ENCODE peak calls at places on chromosomes 5 and 9, in four cellular contexts. L is spleen, D is upper lobe of left lung, C is GM23338. P is an unnamed sample.

GRCh38 chr5:41246376-41246775 is 33.0 kb upstream of the C6 start:
- DNase-seq in L (no peak), D (no peak), C (no peak), P (no peak)

GRCh38 chr9:113316032-113316431 is 12.9 kb upstream of the RNF183 start:
- DNase-seq in L (no peak), D (no peak), C (no peak), P (no peak)

GRCh38 chr5:131423056-131423455 is 159.2 kb downstream of the CDC42SE2 start:
- DNase-seq in L (no peak), D (no peak), C (peak), P (no peak)

GRCh38 chr5:110542949-110543348 is 183.5 kb downstream of the TMEM232 start:
- DNase-seq in L (no peak), D (no peak), C (no peak), P (no peak)

GRCh38 chr5:180291234-180291940 is 496 bp downstream of the MAPK9 start:
- DNase-seq in L (peak), D (peak), C (peak), P (no peak)

GRCh38 chr5:76199321-76200318 is 116.4 kb downstream of the SV2C start:
- DNase-seq in L (no peak), D (no peak), C (no peak), P (no peak)

GRCh38 chr9:118148990-118149389 is 444.8 kb downstream of the TLR4 start:
- DNase-seq in L (no peak), D (no peak), C (peak), P (no peak)

GRCh38 chr5:76710991-76711390 is 4.9 kb upstream of the F2R start:
- DNase-seq in L (no peak), D (no peak), C (no peak), P (no peak)

GRCh38 chr9:69582018-69582417 is 90.2 kb downstream of the APBA1 start:
- DNase-seq in L (no peak), D (no peak), C (no peak), P (no peak)

GRCh38 chr5:374631-375335 is 53.3 kb downstream of the AHRR start:
- DNase-seq in L (peak), D (peak), C (no peak), P (peak)

GRCh38 chr5:15026011-15026481 is 154.5 kb upstream of the ANKH start:
- DNase-seq in L (no peak), D (no peak), C (no peak), P (no peak)

GRCh38 chr9:78678901-78679300 is 382.0 kb downstream of the PSAT1 start:
- DNase-seq in L (no peak), D (no peak), C (no peak), P (no peak)

GRCh38 chr5:166436857-166437256 is 1854.6 kb upstream of the WWC1 start:
- DNase-seq in L (no peak), D (no peak), C (no peak), P (no peak)

GRCh38 chr9:73067074-73067473 is 84.6 kb upstream of the ANXA1 start:
- DNase-seq in L (no peak), D (no peak), C (peak), P (no peak)

GRCh38 chr5:11247224-11247623 is 486.2 kb upstream of the DAP start:
- DNase-seq in L (no peak), D (no peak), C (peak), P (no peak)

GRCh38 chr9:129333961-129334743 is 156.1 kb upstream of the IER5L start:
- DNase-seq in L (peak), D (peak), C (peak), P (peak)

GRCh38 chr5:53874409-53874808 is 314.0 kb downstream of the NDUFS4 start:
- DNase-seq in L (no peak), D (no peak), C (peak), P (no peak)

GRCh38 chr9:78601957-78602565 is 305.1 kb downstream of the PSAT1 start:
- DNase-seq in L (no peak), D (no peak), C (peak), P (no peak)

GRCh38 chr5:134552301-134552700 is 26.8 kb downstream of the JADE2 start:
- DNase-seq in L (no peak), D (no peak), C (no peak), P (no peak)

GRCh38 chr5:96816430-96816939 is 8.7 kb upstream of the ERAP1 start:
- DNase-seq in L (no peak), D (peak), C (peak), P (no peak)

GRCh38 chr9:123718188-123718587 is 211.7 kb downstream of the DENND1A start:
- DNase-seq in L (no peak), D (no peak), C (no peak), P (no peak)
- TF ChIP-seq POLR2AphosphoS5 in L (no peak), D (no peak), C (no peak), P (no peak)

GRCh38 chr5:71482132-71482531 is 26.7 kb downstream of the BDP1 start:
- DNase-seq in L (no peak), D (peak), C (no peak), P (no peak)
- TF ChIP-seq POLR2AphosphoS5 in L (no peak), D (no peak), C (no peak), P (no peak)

GRCh38 chr5:9877473-9877872 is 247.3 kb upstream of the TAS2R1 start:
- DNase-seq in L (no peak), D (no peak), C (no peak), P (no peak)
- TF ChIP-seq POLR2AphosphoS5 in L (no peak), D (no peak), C (no peak), P (no peak)

DNA sequence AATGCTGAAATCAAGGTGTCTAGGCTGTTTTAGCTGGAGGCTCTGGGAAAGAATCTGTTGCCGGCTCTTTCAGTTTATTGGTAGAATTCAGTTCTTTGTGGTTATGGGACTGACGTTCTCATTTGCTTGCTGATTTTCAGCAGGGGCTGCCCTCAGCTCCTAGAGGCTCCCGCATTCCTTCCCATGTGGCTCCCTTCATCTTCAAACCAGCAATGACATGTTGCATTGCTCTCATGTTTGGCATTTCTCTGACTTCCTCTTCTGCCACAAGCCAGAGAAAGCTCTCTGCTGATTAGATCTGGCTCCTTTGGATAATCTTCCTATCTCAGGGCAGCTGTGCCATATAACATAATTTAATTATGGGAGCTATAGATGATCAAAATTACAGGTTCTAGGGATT is 360.3 kb downstream of the LRRC70 start:
- DNase-seq in L (no peak), D (no peak), C (peak), P (no peak)
- TF ChIP-seq POLR2AphosphoS5 in L (no peak), D (no peak), C (no peak), P (no peak)

DNA sequence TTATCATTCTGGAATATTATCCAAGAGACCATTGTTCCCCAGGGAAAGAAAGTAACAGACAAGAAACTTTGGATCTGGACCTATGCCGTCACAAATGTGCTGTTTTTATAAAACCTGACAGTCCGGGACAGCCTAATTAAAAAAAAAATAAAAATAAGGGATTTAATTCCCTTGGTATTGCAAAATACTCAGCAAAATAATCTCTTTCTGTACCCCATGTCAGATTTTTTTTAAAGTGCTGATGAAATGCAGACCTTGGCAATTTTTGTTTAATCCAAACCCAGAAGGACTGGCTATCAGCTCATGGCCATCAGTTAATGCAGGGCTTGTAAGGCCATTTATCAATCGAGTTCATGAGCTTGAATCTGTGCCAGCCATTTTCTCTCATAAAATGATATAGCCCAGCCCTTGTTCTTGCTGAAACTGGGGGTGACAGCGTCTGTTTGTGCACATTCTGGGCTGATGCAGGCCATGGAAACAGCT is 162.7 kb upstream of the S1PR3 start:
- DNase-seq in L (no peak), D (no peak), C (no peak), P (no peak)
- TF ChIP-seq POLR2AphosphoS5 in L (no peak), D (no peak), C (no peak), P (peak)

GRCh38 chr9:91714874-91715615 is 235.0 kb downstream of the ROR2 start:
- DNase-seq in L (no peak), D (no peak), C (no peak), P (no peak)

GRCh38 chr9:91712811-91713210 is 237.2 kb downstream of the ROR2 start:
- DNase-seq in L (no peak), D (no peak), C (no peak), P (no peak)

GRCh38 chr9:91716239-91716638 is 233.8 kb downstream of the ROR2 start:
- DNase-seq in L (no peak), D (no peak), C (no peak), P (no peak)

GRCh38 chr9:91711755-91712591 is 238.1 kb downstream of the ROR2 start:
- DNase-seq in L (peak), D (peak), C (no peak), P (no peak)

DNA sequence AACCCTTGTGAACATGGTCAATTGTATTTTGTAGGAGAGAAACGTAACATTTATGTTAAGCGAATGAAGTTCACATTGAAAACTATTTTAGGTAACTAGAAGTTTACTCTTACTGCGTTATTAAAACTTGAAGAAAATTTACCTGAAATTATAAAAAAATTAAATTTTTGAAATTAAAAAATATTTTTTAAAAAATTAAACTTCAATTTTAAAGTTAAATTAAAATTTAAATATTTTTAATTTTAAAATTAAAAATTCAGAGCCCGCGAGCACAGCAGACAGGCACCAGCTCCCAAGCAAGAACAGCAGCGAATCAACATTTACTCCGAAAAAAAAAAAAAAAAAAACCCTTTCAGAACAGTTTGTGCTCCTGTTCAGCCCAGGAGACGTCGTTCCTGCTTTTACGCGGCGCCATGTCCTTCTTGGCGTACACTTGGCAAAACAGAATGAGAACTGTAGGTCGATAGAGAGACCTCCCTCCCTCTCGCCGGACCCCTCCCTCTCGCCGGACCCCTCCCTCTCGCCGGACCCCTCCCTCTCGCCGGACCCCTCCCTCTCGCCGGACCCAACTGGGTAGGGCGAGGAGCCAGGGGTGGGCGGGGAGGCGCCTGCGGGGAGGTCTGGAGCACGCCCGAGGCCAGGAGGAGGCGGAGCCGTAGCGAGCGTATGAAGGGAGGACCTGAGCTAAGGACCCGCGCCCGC is 235.9 kb downstream of the ROR2 start:
- DNase-seq in L (peak), D (peak), C (peak), P (peak)
- TF ChIP-seq POLR2AphosphoS5 in L (peak), D (no peak), C (peak), P (peak)